ENCODE peak calls at places on chromosomes 1 and 21, in six cellular contexts. One of them, this sample, is unnamed.

GRCh38 chr1:96698332-96698983 is 23.1 kb upstream of the PTBP2 start:
- DNase-seq in IMR-90: peak; percentile 52
- DNase-seq in mesenchymal stem cell: no peak
- DNase-seq in mesendoderm: peak; percentile 7
- DNase-seq in H9: peak; percentile 37
- DNase-seq in H1: no peak
- DNase-seq in this sample: no peak

GRCh38 chr1:182227864-182228547 is 163.6 kb downstream of the GLUL start:
- DNase-seq in IMR-90: no peak
- DNase-seq in mesenchymal stem cell: no peak
- DNase-seq in mesendoderm: no peak
- DNase-seq in H9: no peak
- DNase-seq in H1: no peak
- DNase-seq in this sample: no peak

GRCh38 chr21:23543334-23543733 is 2063.9 kb downstream of the MRPL39 start:
- DNase-seq in IMR-90: no peak
- DNase-seq in mesenchymal stem cell: no peak
- DNase-seq in mesendoderm: no peak
- DNase-seq in H9: no peak
- DNase-seq in H1: no peak
- DNase-seq in this sample: no peak

GRCh38 chr1:22117851-22118250 is 25.0 kb downstream of the WNT4 start:
- DNase-seq in IMR-90: no peak
- DNase-seq in mesenchymal stem cell: no peak
- DNase-seq in mesendoderm: no peak
- DNase-seq in H9: peak; percentile 13
- DNase-seq in H1: no peak
- DNase-seq in this sample: no peak

GRCh38 chr1:220885971-220886370 is 6.7 kb downstream of the HLX start:
- DNase-seq in IMR-90: no peak
- DNase-seq in mesenchymal stem cell: peak; percentile 9
- DNase-seq in mesendoderm: no peak
- DNase-seq in H9: no peak
- DNase-seq in H1: no peak
- DNase-seq in this sample: no peak

GRCh38 chr1:221439008-221439733 is 302.7 kb downstream of the DUSP10 start:
- DNase-seq in IMR-90: peak; percentile 96
- DNase-seq in mesenchymal stem cell: peak; percentile 90
- DNase-seq in mesendoderm: peak; percentile 77
- DNase-seq in H9: no peak
- DNase-seq in H1: no peak
- DNase-seq in this sample: no peak

GRCh38 chr1:9701661-9702060 is 50.1 kb downstream of the PIK3CD start:
- DNase-seq in IMR-90: no peak
- DNase-seq in mesenchymal stem cell: no peak
- DNase-seq in mesendoderm: no peak
- DNase-seq in H9: no peak
- DNase-seq in H1: no peak
- DNase-seq in this sample: no peak

GRCh38 chr1:214581785-214582184 is 21.2 kb upstream of the CENPF start:
- DNase-seq in IMR-90: peak; percentile 91
- DNase-seq in mesenchymal stem cell: peak; percentile 56
- DNase-seq in mesendoderm: peak; percentile 63
- DNase-seq in H9: no peak
- DNase-seq in H1: no peak
- DNase-seq in this sample: no peak

GRCh38 chr21:41830764-41831452 is 48.2 kb downstream of the PRDM15 start:
- DNase-seq in IMR-90: no peak
- DNase-seq in mesenchymal stem cell: no peak
- DNase-seq in mesendoderm: no peak
- DNase-seq in H9: no peak
- DNase-seq in H1: no peak
- DNase-seq in this sample: no peak

GRCh38 chr1:224340711-224341384 is 10.9 kb upstream of the NVL start:
- DNase-seq in IMR-90: no peak
- DNase-seq in mesenchymal stem cell: no peak
- DNase-seq in mesendoderm: peak; percentile 50
- DNase-seq in H9: peak; percentile 76
- DNase-seq in H1: peak; percentile 79
- DNase-seq in this sample: no peak

GRCh38 chr1:26785611-26786436 is 1.9 kb upstream of the PIGV start:
- DNase-seq in IMR-90: peak; percentile 48
- DNase-seq in mesenchymal stem cell: peak; percentile 60
- DNase-seq in mesendoderm: peak; percentile 35
- DNase-seq in H9: no peak
- DNase-seq in H1: no peak
- DNase-seq in this sample: no peak

GRCh38 chr1:176696109-176696508 is 233.1 kb downstream of the PAPPA2 start:
- DNase-seq in IMR-90: peak; percentile 11
- DNase-seq in mesenchymal stem cell: peak; percentile 47
- DNase-seq in mesendoderm: peak; percentile 78
- DNase-seq in H9: peak; percentile 64
- DNase-seq in H1: no peak
- DNase-seq in this sample: no peak

GRCh38 chr1:229069176-229069575 is 201.7 kb upstream of the RAB4A start:
- DNase-seq in IMR-90: no peak
- DNase-seq in mesenchymal stem cell: no peak
- DNase-seq in mesendoderm: no peak
- DNase-seq in H9: no peak
- DNase-seq in H1: no peak
- DNase-seq in this sample: no peak

GRCh38 chr1:115099693-115100050 is 10.4 kb upstream of the TSPAN2 start:
- DNase-seq in IMR-90: no peak
- DNase-seq in mesenchymal stem cell: no peak
- DNase-seq in mesendoderm: no peak
- DNase-seq in H9: no peak
- DNase-seq in H1: no peak
- DNase-seq in this sample: no peak

DNA sequence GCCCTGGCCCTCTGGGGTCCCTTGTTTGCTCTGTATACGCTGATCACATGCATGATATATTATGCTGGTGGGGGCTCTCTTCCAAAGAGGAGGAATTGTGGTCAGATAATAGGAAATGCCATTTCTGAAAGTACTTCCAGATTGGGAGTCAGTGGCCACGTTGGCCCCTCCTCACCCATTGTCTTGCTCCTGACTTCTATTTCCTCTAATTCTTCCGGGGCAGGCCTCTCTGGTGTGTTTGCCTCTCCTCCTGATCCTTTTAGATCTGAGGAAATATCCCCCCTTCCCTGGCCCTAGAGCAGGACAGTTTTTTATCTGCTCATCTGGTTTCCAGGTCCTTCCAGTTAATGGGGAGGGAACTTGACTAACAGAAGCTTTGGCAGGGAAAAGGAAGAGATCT is 2.9 kb downstream of the VANGL2 start:
- DNase-seq in IMR-90: no peak
- DNase-seq in mesenchymal stem cell: no peak
- DNase-seq in mesendoderm: peak; percentile 61
- DNase-seq in H9: no peak
- DNase-seq in H1: no peak
- DNase-seq in this sample: no peak
- H3K4me2 ChIP-seq in IMR-90: no peak overlapping the region
- H3K4me2 ChIP-seq in mesenchymal stem cell: no peak overlapping the region
- H3K4me2 ChIP-seq in mesendoderm: peak overlapping the region; percentile 1
- H3K4me2 ChIP-seq in H9: no peak overlapping the region
- H3K4me2 ChIP-seq in H1: peak overlapping the region; percentile 98
- H3K4me2 ChIP-seq in this sample: no peak overlapping the region

DNA sequence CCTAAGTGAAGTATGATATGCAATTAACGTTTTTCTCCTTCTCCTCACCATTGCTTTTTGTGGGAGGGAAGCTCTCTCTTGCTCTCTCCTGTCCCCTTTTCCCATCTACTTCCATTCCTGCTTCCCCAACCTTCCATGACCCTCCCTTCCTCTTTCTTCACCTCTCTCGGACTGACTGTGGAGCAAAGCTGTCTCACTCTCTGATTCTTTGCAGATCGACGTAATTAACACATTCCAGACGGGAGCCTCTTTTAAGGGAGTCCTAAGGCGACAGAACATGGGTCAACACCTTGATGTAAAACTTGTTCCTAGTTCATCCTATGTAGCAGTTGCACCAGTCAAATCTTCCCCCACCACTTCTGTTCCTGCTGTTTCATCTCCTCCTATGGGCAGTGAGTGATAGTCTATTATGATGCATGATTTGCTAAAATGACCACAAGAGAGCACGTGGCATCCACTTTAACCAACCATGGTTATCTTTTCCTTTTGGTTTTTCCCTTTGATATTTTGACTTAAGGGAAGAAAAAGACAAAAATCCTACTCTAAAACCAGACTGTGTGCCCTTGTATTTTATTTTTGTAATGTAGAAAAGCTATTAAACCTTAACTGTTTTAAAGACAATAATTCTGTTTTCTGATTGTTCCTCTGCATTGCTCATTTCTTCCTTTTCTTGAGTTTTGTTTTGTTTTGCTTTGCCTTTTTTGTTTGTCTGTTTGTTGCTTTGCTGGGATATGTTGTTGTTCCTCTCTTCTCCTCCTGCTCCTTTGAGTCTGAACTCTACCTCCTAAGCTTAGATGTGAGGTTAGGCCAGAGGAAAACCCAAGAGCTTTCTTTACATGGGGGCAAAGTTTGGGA is 31.7 kb upstream of the LAX1 start:
- DNase-seq in IMR-90: no peak
- DNase-seq in mesenchymal stem cell: no peak
- DNase-seq in mesendoderm: peak; percentile 84
- DNase-seq in H9: no peak
- DNase-seq in H1: no peak
- DNase-seq in this sample: no peak
- H2BK15ac ChIP-seq in IMR-90: no peak overlapping the region
- H2BK15ac ChIP-seq in mesenchymal stem cell: no peak overlapping the region
- H2BK15ac ChIP-seq in mesendoderm: no peak overlapping the region
- H2BK15ac ChIP-seq in H9: no peak overlapping the region
- H2BK15ac ChIP-seq in H1: no peak overlapping the region
- H2BK15ac ChIP-seq in this sample: no peak overlapping the region

GRCh38 chr21:45457161-45457831 is 52.3 kb downstream of the COL18A1 start:
- DNase-seq in IMR-90: no peak
- DNase-seq in mesenchymal stem cell: no peak
- DNase-seq in mesendoderm: no peak
- DNase-seq in H9: no peak
- DNase-seq in H1: no peak
- DNase-seq in this sample: no peak

GRCh38 chr21:45456836-45457160 is 51.8 kb downstream of the COL18A1 start:
- DNase-seq in IMR-90: no peak
- DNase-seq in mesenchymal stem cell: no peak
- DNase-seq in mesendoderm: no peak
- DNase-seq in H9: no peak
- DNase-seq in H1: no peak
- DNase-seq in this sample: no peak

GRCh38 chr21:45454924-45455315 is 50.0 kb downstream of the COL18A1 start:
- DNase-seq in IMR-90: no peak
- DNase-seq in mesenchymal stem cell: no peak
- DNase-seq in mesendoderm: no peak
- DNase-seq in H9: no peak
- DNase-seq in H1: no peak
- DNase-seq in this sample: no peak

GRCh38 chr21:45455321-45456013 is 50.5 kb downstream of the COL18A1 start:
- DNase-seq in IMR-90: peak; percentile 22
- DNase-seq in mesenchymal stem cell: no peak
- DNase-seq in mesendoderm: no peak
- DNase-seq in H9: no peak
- DNase-seq in H1: no peak
- DNase-seq in this sample: no peak

DNA sequence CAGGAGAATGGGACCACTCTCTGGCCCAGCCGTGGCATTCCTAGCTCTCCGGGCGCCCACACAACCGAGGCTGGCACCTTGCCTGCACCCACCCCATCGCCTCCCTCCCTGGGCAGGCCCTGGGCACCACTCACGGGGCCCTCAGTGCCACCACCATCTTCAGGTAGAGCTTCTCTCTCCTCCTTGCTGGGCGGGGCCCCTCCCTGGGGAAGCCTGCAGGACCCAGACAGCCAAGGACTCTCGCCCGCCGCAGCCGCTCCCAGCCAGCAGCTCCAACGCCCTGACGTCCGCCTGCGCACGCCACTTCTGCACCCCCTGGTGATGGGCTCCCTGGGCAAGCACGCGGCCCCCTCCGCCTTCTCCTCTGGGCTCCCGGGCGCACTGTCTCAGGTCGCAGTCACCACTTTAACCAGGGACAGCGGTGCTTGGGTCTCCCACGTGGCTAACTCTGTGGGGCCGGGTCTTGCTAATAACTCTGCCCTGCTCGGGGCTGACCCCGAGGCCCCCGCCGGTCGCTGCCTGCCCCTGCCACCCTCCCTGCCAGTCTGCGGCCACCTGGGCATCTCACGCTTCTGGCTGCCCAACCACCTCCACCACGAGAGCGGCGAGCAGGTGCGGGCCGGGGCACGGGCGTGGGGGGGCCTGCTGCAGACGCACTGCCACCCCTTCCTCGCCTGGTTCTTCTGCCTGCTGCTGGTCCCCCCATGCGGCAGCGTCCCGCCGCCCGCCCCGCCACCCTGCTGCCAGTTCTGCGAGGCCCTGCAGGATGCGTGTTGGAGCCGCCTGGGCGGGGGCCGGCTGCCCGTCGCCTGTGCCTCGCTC is 51.3 kb downstream of the COL18A1 start:
- DNase-seq in IMR-90: no peak
- DNase-seq in mesenchymal stem cell: no peak
- DNase-seq in mesendoderm: no peak
- DNase-seq in H9: no peak
- DNase-seq in H1: no peak
- DNase-seq in this sample: no peak
- H3K4me2 ChIP-seq in IMR-90: no peak overlapping the region
- H3K4me2 ChIP-seq in mesenchymal stem cell: no peak overlapping the region
- H3K4me2 ChIP-seq in mesendoderm: no peak overlapping the region
- H3K4me2 ChIP-seq in H9: no peak overlapping the region
- H3K4me2 ChIP-seq in H1: no peak overlapping the region
- H3K4me2 ChIP-seq in this sample: no peak overlapping the region

GRCh38 chr21:31675332-31675731 is 15.8 kb downstream of the SOD1 start:
- DNase-seq in IMR-90: no peak
- DNase-seq in mesenchymal stem cell: no peak
- DNase-seq in mesendoderm: no peak
- DNase-seq in H9: no peak
- DNase-seq in H1: no peak
- DNase-seq in this sample: no peak

GRCh38 chr21:31682625-31683024 is 23.1 kb downstream of the SOD1 start:
- DNase-seq in IMR-90: peak; percentile 52
- DNase-seq in mesenchymal stem cell: no peak
- DNase-seq in mesendoderm: no peak
- DNase-seq in H9: no peak
- DNase-seq in H1: no peak
- DNase-seq in this sample: no peak

GRCh38 chr21:31675960-31676359 is 16.5 kb downstream of the SOD1 start:
- DNase-seq in IMR-90: no peak
- DNase-seq in mesenchymal stem cell: no peak
- DNase-seq in mesendoderm: no peak
- DNase-seq in H9: no peak
- DNase-seq in H1: no peak
- DNase-seq in this sample: no peak

GRCh38 chr21:31677047-31677446 is 17.6 kb downstream of the SOD1 start:
- DNase-seq in IMR-90: no peak
- DNase-seq in mesenchymal stem cell: no peak
- DNase-seq in mesendoderm: no peak
- DNase-seq in H9: no peak
- DNase-seq in H1: no peak
- DNase-seq in this sample: no peak

DNA sequence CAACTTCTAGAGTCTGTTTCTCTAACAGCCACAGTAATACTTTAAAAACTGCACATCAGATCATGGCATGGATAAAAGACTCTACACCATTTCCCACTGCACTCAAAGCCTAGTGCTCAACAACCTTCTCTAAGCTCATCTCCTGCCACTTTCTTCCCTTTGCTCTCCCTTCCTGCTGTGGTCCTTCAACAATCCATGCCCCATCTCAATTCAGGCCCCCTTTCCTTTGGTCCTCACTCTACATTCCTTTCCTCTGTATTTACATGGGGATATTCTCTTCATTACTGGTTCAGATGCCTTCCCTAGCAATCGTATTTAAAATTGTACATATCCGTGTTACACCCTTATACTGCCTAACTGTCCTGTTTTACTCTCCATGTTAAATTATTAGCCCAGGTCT is 19.0 kb downstream of the SOD1 start:
- DNase-seq in IMR-90: no peak
- DNase-seq in mesenchymal stem cell: no peak
- DNase-seq in mesendoderm: no peak
- DNase-seq in H9: no peak
- DNase-seq in H1: no peak
- DNase-seq in this sample: no peak
- H2BK15ac ChIP-seq in IMR-90: no peak overlapping the region
- H2BK15ac ChIP-seq in mesenchymal stem cell: no peak overlapping the region
- H2BK15ac ChIP-seq in mesendoderm: no peak overlapping the region
- H2BK15ac ChIP-seq in H9: no peak overlapping the region
- H2BK15ac ChIP-seq in H1: no peak overlapping the region
- H2BK15ac ChIP-seq in this sample: no peak overlapping the region

This sample was measured in neuronal stem cell.